ENCODE peak calls at places on chromosomes 1 and 21, in eight cellular contexts. I, T, J, X, E, K, N and C are unnamed samples.

GRCh38 chr1:36384542-36385409 is 948 bp downstream of the STK40 start:
- DNase-seq in K (no peak), T (peak), I (peak), J (peak), E (peak), N (peak), X (peak), C (peak)

GRCh38 chr1:8283058-8283884 is 34.6 kb upstream of the SLC45A1 start:
- DNase-seq in E (no peak), X (no peak), T (no peak), K (no peak), N (peak), J (no peak), I (peak), C (no peak)

GRCh38 chr21:35357041-35357780 is 308.1 kb upstream of the RUNX1 start:
- DNase-seq in T (no peak), N (no peak), E (no peak), J (no peak), X (no peak), I (no peak), K (no peak), C (no peak)

GRCh38 chr1:114295321-114295720 is 141.7 kb upstream of the SYT6 start:
- DNase-seq in I (no peak), X (no peak), J (no peak), K (no peak), T (no peak), N (no peak), E (no peak), C (no peak)

GRCh38 chr1:239872554-239872953 is 219.1 kb upstream of the FMN2 start:
- DNase-seq in I (no peak), T (no peak), N (no peak), K (no peak), J (no peak), X (no peak), E (no peak), C (no peak)

GRCh38 chr1:246791303-246791918 is 67.2 kb downstream of the SCCPDH start:
- DNase-seq in X (no peak), N (no peak), J (peak), I (no peak), T (no peak), K (no peak), E (no peak), C (no peak)

GRCh38 chr1:157113631-157114030 is 14.0 kb upstream of the ETV3L start:
- DNase-seq in X (no peak), J (peak), N (no peak), E (no peak), T (no peak), K (no peak), I (no peak), C (no peak)

GRCh38 chr1:158163000-158163947 is 17.4 kb upstream of the CD1D start:
- DNase-seq in N (no peak), J (no peak), T (no peak), K (no peak), X (no peak), E (no peak), I (no peak), C (no peak)

GRCh38 chr1:38000529-38001453 is 4.5 kb downstream of the FHL3 start:
- DNase-seq in N (peak), E (peak), K (no peak), T (no peak), I (no peak), J (peak), X (no peak), C (no peak)

GRCh38 chr1:73537400-73537799 is 660.6 kb downstream of the LRRIQ3 start:
- DNase-seq in N (no peak), I (no peak), T (no peak), E (no peak), X (no peak), J (peak), K (no peak), C (no peak)

GRCh38 chr1:243490748-243491686 is 235.2 kb downstream of the SDCCAG8 start:
- DNase-seq in K (peak), I (no peak), T (no peak), X (no peak), J (peak), N (no peak), E (no peak), C (no peak)

GRCh38 chr1:39925727-39926342 is 24.1 kb upstream of the MYCL start:
- DNase-seq in X (no peak), T (no peak), N (peak), I (no peak), E (peak), J (no peak), K (no peak), C (no peak)

GRCh38 chr1:61182049-61182448 is 99.7 kb downstream of the NFIA start:
- DNase-seq in E (peak), T (peak), X (no peak), J (no peak), I (no peak), N (no peak), K (no peak), C (no peak)

GRCh38 chr1:31984419-31985347 is 29.0 kb upstream of the KHDRBS1 start:
- DNase-seq in I (no peak), E (peak), K (no peak), X (peak), J (no peak), T (peak), N (no peak), C (peak)

GRCh38 chr21:16891821-16892220 is 621.0 kb upstream of the CXADR start:
- DNase-seq in I (no peak), T (no peak), X (no peak), E (peak), J (no peak), K (peak), N (no peak), C (no peak)

GRCh38 chr1:5858246-5858645 is 134.0 kb downstream of the NPHP4 start:
- DNase-seq in N (no peak), T (no peak), K (no peak), X (no peak), I (no peak), E (no peak), J (no peak), C (no peak)

GRCh38 chr21:42587036-42587435 is 66.4 kb upstream of the PDE9A start:
- DNase-seq in T (no peak), I (no peak), K (no peak), J (no peak), X (no peak), N (no peak), E (no peak), C (no peak)

GRCh38 chr1:1371354-1371740 is 3.7 kb downstream of the AURKAIP1 start:
- DNase-seq in E (no peak), X (peak), J (no peak), I (no peak), T (no peak), N (peak), K (no peak), C (peak)

GRCh38 chr1:163535807-163536206 is 214.1 kb downstream of the NUF2 start:
- DNase-seq in I (no peak), J (no peak), N (peak), E (peak), X (no peak), K (peak), T (peak), C (no peak)

GRCh38 chr21:46024983-46025860 is 43.7 kb downstream of the COL6A1 start:
- DNase-seq in J (no peak), K (peak), I (no peak), N (no peak), E (peak), X (no peak), T (peak), C (no peak)

GRCh38 chr1:182143825-182144661 is 82.5 kb upstream of the ZNF648 start:
- DNase-seq in J (peak), N (peak), I (no peak), E (peak), T (peak), X (peak), K (peak), C (no peak)

GRCh38 chr1:17757426-17757825 is 2.3 kb downstream of the ACTL8 start:
- DNase-seq in E (no peak), I (no peak), K (no peak), T (no peak), X (no peak), N (no peak), J (no peak), C (no peak)

GRCh38 chr1:91744973-91745648 is 140.8 kb downstream of the TGFBR3 start:
- DNase-seq in N (no peak), X (no peak), K (no peak), E (no peak), I (peak), T (no peak), J (no peak), C (no peak)

GRCh38 chr21:25080706-25081495 is 526.4 kb downstream of the MRPL39 start:
- DNase-seq in E (no peak), I (no peak), T (no peak), X (no peak), J (no peak), N (peak), K (no peak), C (no peak)

GRCh38 chr1:62687421-62687902 is 724 bp downstream of the DOCK7 start:
- DNase-seq in K (no peak), E (peak), I (peak), J (peak), X (peak), N (peak), T (peak), C (peak)

DNA sequence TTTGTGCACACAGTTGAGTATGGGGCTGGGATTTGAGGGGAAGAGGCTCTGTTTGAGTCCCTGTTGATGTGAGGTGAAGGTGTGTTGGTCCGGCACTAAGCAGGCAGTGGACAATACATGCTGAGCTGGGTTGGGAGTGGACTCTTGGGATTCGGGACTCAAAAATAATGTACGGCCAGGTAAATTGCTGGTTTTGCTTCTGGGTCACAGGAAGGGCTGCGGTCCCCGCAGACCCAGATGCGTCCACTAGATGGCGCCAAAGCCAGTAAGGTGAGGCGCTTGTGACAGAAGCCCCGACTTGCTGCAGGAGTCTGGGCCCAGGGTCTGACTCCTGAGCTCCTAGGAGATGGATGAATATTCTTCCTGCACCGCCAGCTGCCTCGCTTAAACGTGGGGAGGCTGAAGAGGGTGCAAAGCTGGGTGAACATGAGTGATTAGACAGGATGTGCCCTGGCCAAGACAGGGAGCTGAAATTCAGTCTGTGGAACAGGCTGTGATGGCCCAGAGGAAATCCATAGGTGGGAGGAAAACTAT is 61.4 kb downstream of the ACBD3 start:
- DNase-seq in N (peak), K (no peak), T (peak), J (peak), I (peak), X (peak), E (peak), C (peak)
- H3K4me3 ChIP-seq in N (no peak), K (no peak), T (no peak), J (no peak), I (no peak), X (no peak), E (no peak), C (no peak)

GRCh38 chr1:27521336-27522147 is 31.6 kb upstream of the WASF2 start:
- DNase-seq in N (no peak), K (no peak), I (no peak), E (no peak), T (no peak), J (no peak), X (no peak), C (peak)
- H3K4me3 ChIP-seq in N (no peak), K (no peak), I (no peak), E (no peak), T (no peak), J (no peak), X (no peak), C (peak)

DNA sequence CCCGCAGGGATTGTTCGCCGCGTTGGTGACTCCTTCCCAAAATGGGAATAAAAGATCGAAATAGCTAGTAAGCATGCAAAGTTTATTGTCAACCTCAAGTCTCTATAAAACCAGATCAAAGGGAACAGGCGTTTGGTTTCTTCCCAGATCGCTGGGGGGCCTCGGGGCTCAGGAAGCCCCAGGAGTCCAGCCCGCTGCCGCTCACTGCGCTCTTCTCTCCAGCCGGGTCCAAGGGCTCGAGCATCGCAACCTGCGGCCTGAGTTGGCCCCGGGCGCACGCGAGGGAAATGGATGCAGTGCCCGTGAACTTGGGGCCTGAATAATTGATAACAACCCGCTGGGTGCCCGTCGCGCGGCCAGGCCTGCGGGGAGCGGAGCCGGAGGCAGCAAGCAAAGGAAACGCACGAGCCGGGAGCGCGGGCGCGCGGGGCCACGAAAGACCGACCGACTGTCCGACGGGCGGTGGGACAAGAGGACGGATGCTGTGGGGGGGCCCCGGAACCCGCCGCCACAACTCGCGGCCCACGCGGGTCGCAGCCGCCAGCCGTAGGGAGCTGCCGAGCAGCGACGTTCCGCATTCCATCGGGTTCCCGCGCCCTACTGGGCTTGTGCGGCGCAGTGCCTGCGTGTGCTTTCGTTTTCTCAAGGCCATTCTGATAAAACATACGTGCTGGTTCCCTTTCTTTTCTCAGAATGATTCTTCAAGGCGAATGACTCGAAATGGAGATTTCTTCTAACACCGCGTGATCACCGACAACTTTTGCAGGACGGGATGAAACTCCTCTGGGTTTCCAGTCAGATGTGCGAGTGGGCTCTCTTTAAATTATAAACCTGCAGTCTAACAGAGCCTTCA is 14.0 kb upstream of the ALX3 start:
- DNase-seq in K (peak), J (peak), T (peak), N (peak), X (no peak), I (peak), E (peak), C (no peak)
- H3K4me3 ChIP-seq in K (peak), J (peak), T (peak), N (peak), X (no peak), I (peak), E (peak), C (peak)

DNA sequence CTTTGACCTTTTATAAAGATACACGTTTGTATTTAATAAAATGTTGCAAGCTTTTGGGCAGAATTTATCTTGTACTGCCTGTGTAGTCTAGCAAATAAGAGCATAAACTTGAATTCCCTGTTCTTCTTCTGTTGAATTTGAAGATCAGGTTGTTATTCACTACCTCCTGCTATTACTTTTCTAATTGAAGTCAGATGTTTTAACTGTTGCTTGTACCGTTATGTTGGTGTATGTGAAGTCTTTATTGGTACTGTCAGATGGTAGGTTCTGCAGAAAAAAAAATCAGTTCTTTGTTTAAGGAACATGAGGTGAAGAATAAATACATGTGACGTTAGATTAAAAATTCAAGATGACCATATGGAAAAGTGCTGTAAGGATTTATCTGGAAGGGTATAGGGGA is 69.1 kb downstream of the DYRK1A start:
- DNase-seq in T (no peak), K (no peak), I (no peak), N (no peak), J (no peak), X (no peak), E (no peak), C (no peak)
- H3K4me3 ChIP-seq in T (peak), K (no peak), I (no peak), N (no peak), J (no peak), X (no peak), E (no peak), C (no peak)

DNA sequence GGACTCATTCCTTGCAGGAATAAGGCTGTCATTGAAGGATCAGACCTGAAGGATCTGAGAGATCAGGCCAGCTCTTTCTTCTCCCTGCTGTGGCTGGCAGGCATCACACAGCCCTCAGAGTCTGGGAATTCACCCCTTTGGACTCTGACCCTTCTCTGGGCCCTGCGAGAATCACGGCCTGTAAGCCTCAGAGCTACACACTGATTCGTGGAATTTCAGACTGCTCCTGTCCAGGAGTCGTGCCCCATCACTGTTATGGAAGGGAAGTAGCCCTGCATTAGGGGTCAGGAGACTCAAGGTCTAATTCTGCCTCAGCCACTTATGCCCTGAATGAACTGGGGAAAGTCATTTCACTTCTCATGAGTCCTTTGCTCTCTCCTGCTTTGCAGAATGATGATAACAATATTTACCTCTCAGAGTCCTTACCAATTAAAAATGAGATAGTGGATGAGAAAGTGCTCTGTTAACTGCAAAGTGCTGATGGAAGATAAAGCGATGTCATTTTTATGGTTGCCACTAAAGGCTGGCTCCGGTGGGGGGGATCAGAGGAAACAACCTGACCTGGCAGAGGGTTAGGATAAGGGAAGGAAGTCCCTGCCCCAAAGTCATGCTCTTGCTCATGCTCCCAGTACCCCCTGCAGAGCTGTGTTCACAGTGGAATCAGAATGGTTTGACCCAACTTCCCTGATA is 148.5 kb upstream of the CD34 start:
- DNase-seq in X (no peak), E (no peak), K (no peak), N (no peak), I (peak), J (no peak), T (peak), C (no peak)
- H3K4me3 ChIP-seq in X (no peak), E (no peak), K (no peak), N (no peak), I (no peak), J (no peak), T (no peak), C (no peak)

GRCh38 chr1:57118948-57119637 is 153.3 kb upstream of the C8B start:
- DNase-seq in T (no peak), N (no peak), X (no peak), K (no peak), I (no peak), E (no peak), J (no peak), C (no peak)

GRCh38 chr1:57112148-57112547 is 146.3 kb upstream of the C8B start:
- DNase-seq in T (no peak), K (no peak), X (no peak), N (no peak), E (no peak), J (peak), I (no peak), C (no peak)

GRCh38 chr1:57117753-57118152 is 151.9 kb upstream of the C8B start:
- DNase-seq in X (no peak), N (no peak), T (no peak), I (no peak), E (no peak), K (no peak), J (no peak), C (no peak)

GRCh38 chr1:57111210-57111609 is 145.4 kb upstream of the C8B start:
- DNase-seq in X (no peak), E (no peak), T (no peak), I (no peak), N (no peak), K (no peak), J (no peak), C (no peak)

DNA sequence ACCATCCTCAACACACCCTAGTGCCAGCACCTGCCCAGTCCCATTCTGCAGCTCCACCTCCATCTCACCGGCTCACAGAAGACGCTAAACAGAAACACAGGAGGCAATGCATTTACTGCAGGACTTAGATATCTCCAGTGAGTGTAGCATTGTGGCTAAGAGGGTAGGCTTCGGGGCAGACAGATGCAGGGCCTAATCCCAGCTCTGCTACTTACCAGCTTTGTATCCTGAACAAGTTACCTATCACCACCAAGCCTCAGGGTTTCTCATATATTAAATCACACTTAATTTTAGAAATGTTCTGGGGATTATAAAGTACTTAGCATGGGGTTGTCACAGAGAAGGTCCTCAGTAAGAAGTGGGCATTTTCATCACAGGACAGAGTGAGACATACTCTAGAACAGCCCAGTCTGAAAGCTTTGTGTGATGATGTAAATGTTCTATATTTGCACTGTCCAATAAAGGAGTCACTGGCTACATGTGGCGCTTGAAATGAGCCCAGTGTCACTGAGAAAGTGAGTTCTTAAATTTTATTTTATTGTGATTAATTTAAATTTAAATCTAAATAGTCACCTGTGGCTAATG is 149.3 kb upstream of the C8B start:
- DNase-seq in J (no peak), T (peak), X (no peak), K (no peak), E (no peak), I (no peak), N (no peak), C (no peak)
- H3K4me3 ChIP-seq in J (no peak), T (no peak), X (no peak), K (no peak), E (no peak), I (no peak), N (no peak), C (no peak)

GRCh38 chr1:197675475-197676324 is 99.6 kb downstream of the DENND1B start:
- DNase-seq in X (peak), N (peak), T (no peak), K (no peak), E (peak), I (peak), J (no peak), C (no peak)
- H3K4me3 ChIP-seq in X (no peak), N (peak), T (no peak), K (peak), E (peak), I (no peak), J (no peak), C (no peak)